ENCODE peak calls at places on chromosomes 11 and 22, in eight cellular contexts. U is stimulated activated CD8-positive, alpha-beta memory T cell treated with anti-CD3 and anti-CD28 coated beads, Interleukin-15, amount 100 ng/mL, for 4 hours; T is DMS 273 treated with DMSO at 0.1 percent for 48 hours; O is suprapubic skin; S is iPS DF 6.9; I is OCI-LY7; B is spleen; E is stimulated activated CD4-positive, alpha-beta T cell treated with anti-CD3 and anti-CD28 coated beads, Interleukin-12 subunit alpha, Interleukin-12 subunit beta, amount 100 ng/mL, for 48 hours. X is an unnamed sample.

GRCh38 chr11:125338886-125339811 is 156.9 kb downstream of the FEZ1 start:
- DNase-seq in B (peak), S (no peak), U (no peak), T (no peak), I (no peak), E (no peak), O (peak), X (no peak)

GRCh38 chr22:38317995-38318715 is 922 bp upstream of the CSNK1E start:
- DNase-seq in U (no peak), I (no peak), E (no peak), T (no peak), S (no peak), O (peak), B (no peak), X (no peak)

GRCh38 chr11:61880050-61880449 is 11.3 kb downstream of the FADS3 start:
- DNase-seq in E (no peak), S (no peak), I (peak), T (no peak), B (no peak), U (no peak), O (no peak), X (no peak)

GRCh38 chr11:86951706-86952105 is 3.5 kb downstream of the FZD4 start:
- DNase-seq in B (no peak), E (no peak), O (no peak), S (no peak), U (no peak), I (no peak), T (no peak), X (no peak)

GRCh38 chr22:48897959-48898358 is 929.7 kb downstream of the BRD1 start:
- DNase-seq in E (no peak), B (peak), U (no peak), T (no peak), O (no peak), S (no peak), I (no peak), X (no peak)

GRCh38 chr11:63548178-63548577 is 11.6 kb downstream of the PLAAT4 start:
- DNase-seq in S (no peak), O (no peak), T (no peak), U (no peak), E (no peak), I (no peak), B (no peak), X (no peak)

GRCh38 chr11:22193348-22194051 is 615 bp downstream of the ANO5 start:
- DNase-seq in U (no peak), O (no peak), T (peak), I (no peak), S (peak), E (no peak), B (peak), X (peak)

GRCh38 chr22:35493074-35493473 is 47.6 kb upstream of the RASD2 start:
- DNase-seq in T (no peak), B (no peak), U (no peak), E (no peak), S (no peak), O (no peak), I (no peak), X (no peak)

GRCh38 chr11:1072821-1073231 is 1.8 kb upstream of the MUC2 start:
- DNase-seq in T (no peak), E (no peak), I (no peak), B (no peak), S (no peak), O (no peak), U (no peak), X (no peak)

GRCh38 chr22:40728731-40729189 is 49.5 kb downstream of the MCHR1 start:
- DNase-seq in B (peak), S (no peak), T (peak), I (peak), E (peak), U (peak), O (no peak), X (no peak)

GRCh38 chr22:47575291-47575690 is 812.8 kb downstream of the TBC1D22A start:
- DNase-seq in O (peak), B (no peak), T (no peak), S (no peak), U (no peak), E (no peak), I (no peak), X (no peak)

GRCh38 chr11:58625826-58626460 is 3.5 kb downstream of the CNTF start:
- DNase-seq in B (no peak), I (no peak), O (no peak), T (no peak), E (no peak), S (no peak), U (no peak), X (no peak)

GRCh38 chr11:17154409-17155159 is 53.2 kb downstream of the PIK3C2A start:
- DNase-seq in S (no peak), I (no peak), T (no peak), O (no peak), E (no peak), U (no peak), B (no peak), X (no peak)

GRCh38 chr11:116192509-116193206 is 580.1 kb downstream of the BUD13 start:
- DNase-seq in T (no peak), B (peak), S (no peak), I (no peak), E (no peak), U (no peak), O (no peak), X (no peak)

GRCh38 chr11:100863080-100863581 is 176.0 kb downstream of the ARHGAP42 start:
- DNase-seq in O (no peak), E (no peak), I (no peak), S (no peak), U (no peak), B (no peak), T (no peak), X (no peak)

GRCh38 chr11:129317564-129317963 is 58.1 kb upstream of the BARX2 start:
- DNase-seq in S (no peak), U (no peak), B (no peak), I (no peak), E (no peak), O (no peak), T (no peak), X (no peak)

GRCh38 chr11:31560842-31561476 is 51.4 kb downstream of the ELP4 start:
- DNase-seq in E (no peak), U (no peak), O (no peak), T (no peak), I (no peak), B (no peak), S (no peak), X (no peak)

GRCh38 chr11:119081682-119082081 is 3.0 kb upstream of the HMBS start:
- DNase-seq in B (no peak), T (no peak), U (no peak), O (no peak), I (no peak), S (no peak), E (no peak), X (peak)

GRCh38 chr22:32237905-32238304 is 17.2 kb downstream of the SLC5A4 start:
- DNase-seq in S (no peak), T (no peak), U (no peak), O (no peak), B (no peak), I (no peak), E (no peak), X (no peak)

GRCh38 chr11:58626915-58627483 is 4.5 kb downstream of the CNTF start:
- DNase-seq in B (no peak), I (peak), S (no peak), T (no peak), U (no peak), O (no peak), E (no peak), X (no peak)

GRCh38 chr11:76148207-76148606 is 58.1 kb downstream of the WNT11 start:
- DNase-seq in B (no peak), O (no peak), I (no peak), E (no peak), T (no peak), U (no peak), S (no peak), X (no peak)

GRCh38 chr11:69911310-69912160 is 92.3 kb upstream of the FGF3 start:
- DNase-seq in S (no peak), B (peak), E (no peak), O (peak), T (no peak), U (no peak), I (no peak), X (no peak)

GRCh38 chr11:65766535-65766934 is 14.2 kb downstream of the AP5B1 start:
- DNase-seq in O (no peak), U (no peak), T (no peak), B (no peak), I (no peak), S (no peak), E (no peak), X (no peak)